ENCODE peak calls at places on chromosomes 2 and 18, in six cellular contexts. G, B, E, Q, W and U are unnamed samples.

GRCh38 chr2:230765611-230766300 is 53.1 kb downstream of the CAB39 start:
- DNase-seq in W (no peak), Q (no peak), B (no peak), G (no peak), E (no peak), U (peak)

GRCh38 chr2:101850450-101850849 is 141.3 kb upstream of the IL1R2 start:
- DNase-seq in B (no peak), Q (no peak), W (no peak), G (no peak), E (no peak), U (no peak)

GRCh38 chr18:9606039-9606438 is 8.3 kb downstream of the PPP4R1 start:
- DNase-seq in Q (no peak), G (no peak), W (no peak), B (no peak), E (no peak), U (no peak)

GRCh38 chr2:167489307-167489706 is 601.0 kb downstream of the XIRP2 start:
- DNase-seq in W (no peak), E (no peak), G (no peak), Q (no peak), B (no peak), U (no peak)

GRCh38 chr18:5556317-5556974 is 12.6 kb upstream of the EPB41L3 start:
- DNase-seq in E (peak), W (no peak), G (no peak), Q (no peak), B (no peak), U (no peak)

GRCh38 chr2:236768393-236769140 is 198.9 kb downstream of the ACKR3 start:
- DNase-seq in E (no peak), G (no peak), W (no peak), B (no peak), Q (no peak), U (peak)

GRCh38 chr2:49935456-49935855 is 781.1 kb upstream of the FSHR start:
- DNase-seq in Q (no peak), G (no peak), E (no peak), W (no peak), B (no peak), U (no peak)

GRCh38 chr2:179602452-179602851 is 259.0 kb downstream of the ZNF385B start:
- DNase-seq in G (no peak), Q (no peak), E (no peak), B (no peak), W (no peak), U (no peak)

GRCh38 chr2:200447139-200447855 is 62.6 kb downstream of the KCTD18 start:
- DNase-seq in W (no peak), Q (no peak), G (no peak), B (no peak), E (no peak), U (no peak)

GRCh38 chr2:224608104-224608503 is 22.9 kb upstream of the CUL3 start:
- DNase-seq in E (no peak), Q (no peak), W (no peak), B (no peak), G (peak), U (no peak)

GRCh38 chr18:77479047-77479446 is 229.4 kb downstream of the GALR1 start:
- DNase-seq in G (no peak), B (no peak), Q (no peak), W (no peak), E (no peak), U (no peak)

GRCh38 chr18:77482190-77482928 is 232.7 kb downstream of the GALR1 start:
- DNase-seq in G (no peak), B (no peak), E (no peak), Q (no peak), W (no peak), U (peak)

GRCh38 chr18:77481541-77481940 is 231.9 kb downstream of the GALR1 start:
- DNase-seq in G (no peak), B (no peak), W (no peak), E (no peak), Q (no peak), U (no peak)

GRCh38 chr18:77478619-77479018 is 229.0 kb downstream of the GALR1 start:
- DNase-seq in G (peak), W (peak), E (peak), B (no peak), Q (no peak), U (peak)
- TF ChIP-seq CTCF in G (peak), W (no peak), E (no peak), B (no peak), Q (no peak), U (peak)

GRCh38 chr2:203893386-203893785 is 25.8 kb downstream of the CTLA4 start:
- DNase-seq in B (no peak), E (no peak), Q (no peak), G (no peak), W (no peak), U (no peak)

GRCh38 chr2:203891474-203891873 is 23.9 kb downstream of the CTLA4 start:
- DNase-seq in E (peak), Q (no peak), W (no peak), B (no peak), G (no peak), U (no peak)

GRCh38 chr2:203894262-203894661 is 26.7 kb downstream of the CTLA4 start:
- DNase-seq in E (no peak), Q (no peak), B (no peak), W (no peak), G (no peak), U (no peak)

GRCh38 chr2:203892207-203892606 is 24.6 kb downstream of the CTLA4 start:
- DNase-seq in Q (no peak), W (no peak), B (no peak), E (no peak), G (no peak), U (no peak)

GRCh38 chr2:203893823-203894222 is 26.3 kb downstream of the CTLA4 start:
- DNase-seq in B (no peak), W (no peak), G (no peak), Q (no peak), E (no peak), U (no peak)
- H3K27ac ChIP-seq in B (no peak), W (no peak), G (no peak), Q (no peak), E (no peak), U (no peak)

DNA sequence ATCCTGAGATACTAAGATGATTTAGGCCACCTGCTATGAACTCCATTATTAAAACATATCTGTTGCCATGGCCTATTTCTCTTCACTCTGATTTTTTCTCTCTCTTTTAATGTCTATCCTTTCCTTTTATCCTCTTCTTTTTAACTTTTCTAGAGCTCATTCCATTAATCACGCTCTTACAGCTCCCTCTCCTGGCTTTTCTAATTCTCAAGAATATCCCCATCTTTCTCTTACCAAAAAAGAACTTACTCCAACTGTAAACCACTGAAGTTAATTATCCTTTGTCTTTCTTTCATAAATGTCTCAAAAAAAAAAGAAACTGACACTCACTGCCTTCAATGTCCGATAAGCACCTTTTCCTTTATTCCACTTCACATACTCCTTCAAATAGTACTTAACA is 7.9 kb downstream of the PPP3R1 start:
- DNase-seq in B (no peak), G (no peak), E (no peak), W (no peak), Q (no peak), U (no peak)
- TF ChIP-seq CTCF in B (peak), G (no peak), E (no peak), W (no peak), Q (no peak), U (no peak)

GRCh38 chr2:1835581-1836201 is 91.4 kb upstream of the PXDN start:
- DNase-seq in B (no peak), W (no peak), G (peak), Q (no peak), E (no peak), U (no peak)

GRCh38 chr2:1833046-1833445 is 88.7 kb upstream of the PXDN start:
- DNase-seq in Q (no peak), G (no peak), W (no peak), B (no peak), E (no peak), U (no peak)

GRCh38 chr2:1831617-1831970 is 87.3 kb upstream of the PXDN start:
- DNase-seq in B (no peak), E (no peak), W (no peak), G (no peak), Q (no peak), U (no peak)

GRCh38 chr2:1830936-1831616 is 86.8 kb upstream of the PXDN start:
- DNase-seq in Q (no peak), B (no peak), G (no peak), W (no peak), E (no peak), U (peak)

GRCh38 chr2:1833726-1834125 is 89.4 kb upstream of the PXDN start:
- DNase-seq in Q (no peak), G (no peak), B (no peak), E (no peak), W (no peak), U (no peak)
- H3K27ac ChIP-seq in Q (no peak), G (no peak), B (no peak), E (no peak), W (no peak), U (no peak)

DNA sequence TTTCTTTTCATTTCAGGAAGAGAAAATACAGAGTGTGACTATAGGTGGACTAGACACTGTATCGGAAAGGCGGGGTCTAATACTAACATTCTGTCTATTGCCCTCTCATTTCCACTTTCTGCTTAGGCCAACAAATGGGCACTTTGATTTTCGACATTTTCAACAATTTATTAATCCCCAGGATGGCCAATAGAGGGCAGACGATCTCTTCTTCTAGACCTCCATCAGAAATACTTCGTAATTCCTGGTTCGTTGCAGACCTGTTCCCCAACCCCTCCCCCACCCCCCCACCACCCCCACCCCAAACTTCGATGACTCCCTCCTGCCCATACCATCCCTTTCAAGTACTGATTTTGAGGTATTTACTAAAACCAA is 3.6 kb upstream of the CRIM1 start:
- DNase-seq in W (no peak), B (peak), E (no peak), Q (no peak), G (no peak), U (no peak)
- TF ChIP-seq CTCF in W (peak), B (peak), E (peak), Q (peak), G (peak), U (peak)

GRCh38 chr2:28428486-28428885 is 35.8 kb downstream of the FOSL2 start:
- DNase-seq in B (no peak), W (no peak), G (no peak), E (no peak), Q (no peak), U (no peak)
- H3K27ac ChIP-seq in B (no peak), W (no peak), G (no peak), E (no peak), Q (no peak), U (no peak)

GRCh38 chr2:36544638-36545338 is 53.2 kb downstream of the FEZ2 start:
- DNase-seq in E (no peak), Q (no peak), G (no peak), W (no peak), B (no peak), U (no peak)
- TF ChIP-seq CTCF in E (peak), Q (no peak), G (no peak), W (no peak), B (peak), U (peak)